ENCODE peak calls at places on chromosomes 1 and 21, in eight cellular contexts. L is activated T-cell treated with anti-CD3 and anti-CD28 coated beads, Interleukin-2, amount 50 U/mL, for 72 hours; P is OCI-LY7; F is activated CD8-positive, alpha-beta memory T cell treated with anti-CD3 and anti-CD28 coated beads for 1 hour; O is NB4; E is stimulated activated effector memory CD8-positive, alpha-beta T cell treated with anti-CD3 and anti-CD28 coated beads, Interleukin-12 subunit alpha, Interleukin-12 subunit beta, amount 100 ng/mL, for 72 hours; T is lung microvascular endothelial cell; I is T-helper 1 cell. M is an unnamed sample.

GRCh38 chr1:201751872-201752271 is 77.1 kb upstream of the IPO9 start:
- DNase-seq in L (no peak), P (no peak), F (no peak), O (no peak), E (no peak), T (peak; percentile 42), I (no peak), M (no peak)

GRCh38 chr1:205504311-205505075 is at the start of gene CDK18:
- DNase-seq in L (peak; percentile 50), P (peak; percentile 80), F (peak; percentile 22), O (peak; percentile 77), E (peak; percentile 21), T (no peak), I (no peak), M (peak; percentile 83)

GRCh38 chr1:27026621-27027574 is 14.2 kb upstream of the TENT5B start:
- DNase-seq in L (no peak), P (no peak), F (no peak), O (no peak), E (no peak), T (no peak), I (no peak), M (no peak)

GRCh38 chr1:16236091-16236494 is 890 bp downstream of the CPLANE2 start:
- DNase-seq in L (peak; percentile 45), P (peak; percentile 69), F (peak; percentile 22), O (peak; percentile 65), E (no peak), T (peak; percentile 21), I (peak; percentile 64), M (peak; percentile 56)

GRCh38 chr1:224852901-224853568 is 76.4 kb upstream of the DNAH14 start:
- DNase-seq in L (no peak), P (peak; percentile 34), F (no peak), O (peak; percentile 60), E (no peak), T (peak; percentile 74), I (no peak), M (peak; percentile 39)

GRCh38 chr1:204340137-204340536 is 19.6 kb downstream of the PLEKHA6 start:
- DNase-seq in L (no peak), P (no peak), F (no peak), O (no peak), E (no peak), T (no peak), I (no peak), M (no peak)

GRCh38 chr1:50646526-50646925 is 223.3 kb upstream of the DMRTA2 start:
- DNase-seq in L (no peak), P (no peak), F (no peak), O (no peak), E (no peak), T (no peak), I (no peak), M (no peak)

GRCh38 chr21:38179504-38179900 is 77.3 kb upstream of the KCNJ15 start:
- DNase-seq in L (no peak), P (no peak), F (no peak), O (no peak), E (no peak), T (no peak), I (no peak), M (no peak)

GRCh38 chr1:88800382-88801051 is 90.8 kb downstream of the GTF2B start:
- DNase-seq in L (peak; percentile 50), P (peak; percentile 33), F (peak; percentile 5), O (peak; percentile 41), E (peak; percentile 44), T (peak; percentile 14), I (peak; percentile 53), M (peak; percentile 8)

GRCh38 chr21:15533618-15534017 is 196.2 kb upstream of the USP25 start:
- DNase-seq in L (no peak), P (no peak), F (no peak), O (no peak), E (no peak), T (no peak), I (no peak), M (no peak)

GRCh38 chr21:32087452-32087851 is 191.4 kb downstream of the MIS18A start:
- DNase-seq in L (no peak), P (no peak), F (no peak), O (peak; percentile 26), E (no peak), T (no peak), I (no peak), M (no peak)

GRCh38 chr1:229699613-229700242 is 73.7 kb downstream of the URB2 start:
- DNase-seq in L (no peak), P (no peak), F (no peak), O (no peak), E (no peak), T (no peak), I (no peak), M (no peak)

M was measured in HTR-8/SVneo.